ENCODE peak calls at places on chromosomes 4 and X, in six cellular contexts. R, M, U, Q, X and A are unnamed samples.

GRCh38 chrX:97628807-97629596 is 745.3 kb downstream of the RPA4 start:
- ATAC-seq in M (no peak), X (no peak), Q (no peak), U (no peak), R (no peak), A (no peak)

GRCh38 chr4:151750156-151750555 is 10.7 kb downstream of the GATB start:
- ATAC-seq in U (no peak), R (no peak), Q (no peak), X (no peak), M (no peak), A (no peak)

GRCh38 chrX:124328765-124329164 is 3.7 kb upstream of the TEX13D start:
- ATAC-seq in R (no peak), U (no peak), Q (no peak), X (no peak), M (no peak), A (no peak)

GRCh38 chrX:38929966-38930421 is 128.7 kb downstream of the MID1IP1 start:
- ATAC-seq in X (no peak), M (no peak), Q (peak), R (peak), U (peak), A (no peak)

GRCh38 chrX:119677654-119677981 is 15.3 kb downstream of the SEPTIN6 start:
- ATAC-seq in R (no peak), M (no peak), U (no peak), X (no peak), Q (no peak), A (peak)

GRCh38 chr4:99077177-99077576 is 11.4 kb downstream of the ADH5 start:
- ATAC-seq in X (no peak), M (no peak), U (no peak), R (no peak), Q (no peak), A (no peak)

GRCh38 chr4:78312989-78313753 is 238.4 kb upstream of the ANXA3 start:
- ATAC-seq in Q (no peak), R (no peak), X (no peak), M (no peak), U (peak), A (no peak)

GRCh38 chr4:124199755-124200154 is 512.8 kb downstream of the ANKRD50 start:
- ATAC-seq in R (no peak), M (no peak), U (no peak), X (no peak), Q (no peak), A (no peak)

GRCh38 chr4:87270144-87270543 is 49.7 kb upstream of the KLHL8 start:
- ATAC-seq in R (no peak), X (no peak), Q (peak), U (peak), M (no peak), A (no peak)

GRCh38 chr4:8871417-8872401 is at the start of gene HMX1:
- ATAC-seq in U (peak), X (no peak), Q (no peak), M (no peak), R (peak), A (no peak)

GRCh38 chr4:42104521-42104920 is 47.9 kb downstream of the BEND4 start:
- ATAC-seq in Q (no peak), M (no peak), X (no peak), U (no peak), R (no peak), A (no peak)

GRCh38 chr4:40227284-40227683 is 30.5 kb downstream of the RHOH start:
- ATAC-seq in M (no peak), Q (no peak), U (no peak), X (no peak), R (no peak), A (peak)

GRCh38 chr4:140720387-140721087 is 35.6 kb downstream of the TBC1D9 start:
- ATAC-seq in M (no peak), Q (peak), X (peak), R (no peak), U (peak), A (no peak)

GRCh38 chr4:2790583-2791517 is 2.0 kb upstream of the SH3BP2 start:
- ATAC-seq in U (no peak), M (no peak), X (no peak), Q (no peak), R (no peak), A (no peak)

GRCh38 chr4:99979872-99980271 is 29.8 kb upstream of the H2AZ1 start:
- ATAC-seq in M (no peak), X (no peak), Q (no peak), R (no peak), U (no peak), A (no peak)

GRCh38 chr4:163003979-163004378 is 162.7 kb downstream of the NAF1 start:
- ATAC-seq in X (no peak), Q (no peak), R (no peak), U (no peak), M (no peak), A (no peak)

GRCh38 chrX:48154796-48155195 is 24.4 kb downstream of the SPACA5B start:
- ATAC-seq in M (no peak), U (no peak), Q (no peak), R (no peak), X (no peak), A (no peak)

GRCh38 chrX:12370444-12371089 is 232.3 kb downstream of the FRMPD4 start:
- ATAC-seq in R (no peak), U (peak), M (no peak), X (no peak), Q (no peak), A (no peak)

GRCh38 chr4:26782830-26783202 is 77.8 kb upstream of the STIM2 start:
- ATAC-seq in U (no peak), Q (no peak), M (no peak), X (no peak), R (no peak), A (no peak)

GRCh38 chr4:26104056-26104685 is 190.2 kb downstream of the SMIM20 start:
- ATAC-seq in R (no peak), U (no peak), M (no peak), Q (no peak), X (no peak), A (no peak)

GRCh38 chrX:116499780-116500179 is 37.0 kb upstream of the CT83 start:
- ATAC-seq in M (no peak), X (no peak), U (no peak), Q (no peak), R (no peak), A (no peak)

GRCh38 chrX:153635388-153635787 is 11.6 kb upstream of the DUSP9 start:
- ATAC-seq in U (no peak), M (no peak), R (peak), Q (no peak), X (no peak), A (no peak)

GRCh38 chr4:57410331-57411052 is 300.3 kb upstream of the IGFBP7 start:
- ATAC-seq in X (no peak), U (peak), M (no peak), R (peak), Q (no peak), A (no peak)

GRCh38 chrX:40120838-40121580 is 23.3 kb upstream of the BCOR start:
- ATAC-seq in M (no peak), R (no peak), U (no peak), X (peak), Q (no peak), A (no peak)

GRCh38 chr4:104735174-104735573 is 240.5 kb upstream of the CXXC4 start:
- ATAC-seq in U (no peak), Q (no peak), X (no peak), M (no peak), R (no peak), A (no peak)

GRCh38 chrX:9992061-9992460 is 24.9 kb downstream of the CLDN34 start:
- ATAC-seq in M (no peak), Q (no peak), U (no peak), R (peak), X (no peak), A (no peak)

GRCh38 chr4:24210332-24210902 is 320.6 kb upstream of the PPARGC1A start:
- ATAC-seq in R (peak), U (peak), Q (peak), X (no peak), M (no peak), A (no peak)